ENCODE peak calls at places on chromosomes 3 and 15, in ten cellular contexts. Q, T, D, W, N, J, X, F, K and S are unnamed samples.

GRCh38 chr15:62901916-62902554 is 140.5 kb upstream of the TPM1 start:
- DNase-seq in F (no peak), X (peak), N (no peak), Q (no peak), J (no peak), K (no peak), W (no peak), T (no peak), D (no peak), S (no peak)

GRCh38 chr3:61110576-61110975 is 140.7 kb downstream of the FHIT start:
- DNase-seq in T (no peak), J (peak), X (no peak), W (no peak), K (no peak), Q (peak), N (no peak), F (no peak), D (peak), S (peak)

GRCh38 chr3:10883478-10884234 is 67.6 kb downstream of the SLC6A11 start:
- DNase-seq in F (peak), D (peak), K (peak), W (no peak), X (no peak), T (no peak), J (peak), N (no peak), Q (no peak), S (peak)

GRCh38 chr3:120855665-120856437 is 52.2 kb upstream of the STXBP5L start:
- DNase-seq in Q (no peak), F (peak), W (no peak), D (no peak), T (no peak), K (peak), X (no peak), J (no peak), N (no peak), S (no peak)

GRCh38 chr3:29852767-29853166 is 571.9 kb downstream of the RBMS3 start:
- DNase-seq in N (no peak), F (no peak), D (no peak), X (no peak), T (no peak), J (no peak), Q (no peak), K (no peak), W (no peak), S (no peak)

GRCh38 chr3:139718415-139718814 is 40.6 kb upstream of the NMNAT3 start:
- DNase-seq in F (peak), W (no peak), D (no peak), T (no peak), J (no peak), N (peak), Q (no peak), X (peak), K (peak), S (no peak)

GRCh38 chr3:130395916-130396315 is 50.4 kb downstream of the COL6A5 start:
- DNase-seq in N (no peak), J (no peak), W (no peak), X (peak), T (no peak), D (no peak), K (peak), Q (no peak), F (peak), S (no peak)

GRCh38 chr3:64167868-64168267 is 57.4 kb downstream of the PRICKLE2 start:
- DNase-seq in K (no peak), Q (no peak), W (no peak), T (no peak), F (no peak), N (no peak), J (no peak), D (no peak), X (no peak), S (no peak)

GRCh38 chr3:157001561-157001960 is 158.4 kb downstream of the CCNL1 start:
- DNase-seq in K (no peak), F (no peak), W (no peak), J (no peak), Q (no peak), N (no peak), D (no peak), T (no peak), X (no peak), S (no peak)

GRCh38 chr3:48686538-48687219 is 964 bp upstream of the NCKIPSD start:
- DNase-seq in F (no peak), W (no peak), X (no peak), N (no peak), J (no peak), Q (no peak), K (no peak), D (no peak), T (no peak), S (no peak)

GRCh38 chr3:158748237-158748828 is 16.1 kb upstream of the RARRES1 start:
- DNase-seq in D (no peak), T (peak), Q (no peak), J (no peak), X (peak), K (peak), F (no peak), W (no peak), N (peak), S (no peak)

GRCh38 chr3:162168715-162169114 is 672.1 kb downstream of the OTOL1 start:
- DNase-seq in T (no peak), X (no peak), F (no peak), D (no peak), W (no peak), K (no peak), Q (no peak), J (no peak), N (no peak), S (no peak)

GRCh38 chr3:25728101-25728500 is 55.1 kb downstream of the NGLY1 start:
- DNase-seq in X (peak), D (no peak), Q (no peak), J (no peak), N (no peak), K (no peak), W (no peak), F (no peak), T (no peak), S (no peak)

DNA sequence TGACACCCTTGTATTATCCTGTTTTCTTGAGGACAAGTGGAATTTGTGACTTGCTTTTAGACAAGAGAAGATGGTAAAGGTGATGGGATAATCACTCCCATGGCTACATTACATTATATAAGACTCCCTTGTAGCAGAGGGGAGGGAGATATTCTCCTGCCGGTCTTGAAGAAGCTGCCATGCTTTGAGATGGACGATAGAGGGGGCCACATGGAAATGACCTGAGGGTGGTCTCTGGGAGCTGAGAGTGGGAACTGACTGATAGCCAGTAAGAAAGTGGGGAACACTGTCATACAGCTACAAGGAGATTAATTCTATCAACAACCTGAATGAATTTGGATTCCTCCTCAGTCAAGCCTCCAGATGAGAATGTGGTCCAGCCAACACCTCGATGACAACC is 540.1 kb downstream of the NTRK3 start:
- DNase-seq in T (no peak), K (no peak), W (no peak), J (no peak), N (no peak), Q (no peak), F (peak), D (no peak), X (no peak), S (no peak)
- TF ChIP-seq CTCF in T (no peak), K (no peak), W (no peak), J (no peak), N (no peak), Q (no peak), F (peak), D (no peak), X (no peak), S (no peak)

DNA sequence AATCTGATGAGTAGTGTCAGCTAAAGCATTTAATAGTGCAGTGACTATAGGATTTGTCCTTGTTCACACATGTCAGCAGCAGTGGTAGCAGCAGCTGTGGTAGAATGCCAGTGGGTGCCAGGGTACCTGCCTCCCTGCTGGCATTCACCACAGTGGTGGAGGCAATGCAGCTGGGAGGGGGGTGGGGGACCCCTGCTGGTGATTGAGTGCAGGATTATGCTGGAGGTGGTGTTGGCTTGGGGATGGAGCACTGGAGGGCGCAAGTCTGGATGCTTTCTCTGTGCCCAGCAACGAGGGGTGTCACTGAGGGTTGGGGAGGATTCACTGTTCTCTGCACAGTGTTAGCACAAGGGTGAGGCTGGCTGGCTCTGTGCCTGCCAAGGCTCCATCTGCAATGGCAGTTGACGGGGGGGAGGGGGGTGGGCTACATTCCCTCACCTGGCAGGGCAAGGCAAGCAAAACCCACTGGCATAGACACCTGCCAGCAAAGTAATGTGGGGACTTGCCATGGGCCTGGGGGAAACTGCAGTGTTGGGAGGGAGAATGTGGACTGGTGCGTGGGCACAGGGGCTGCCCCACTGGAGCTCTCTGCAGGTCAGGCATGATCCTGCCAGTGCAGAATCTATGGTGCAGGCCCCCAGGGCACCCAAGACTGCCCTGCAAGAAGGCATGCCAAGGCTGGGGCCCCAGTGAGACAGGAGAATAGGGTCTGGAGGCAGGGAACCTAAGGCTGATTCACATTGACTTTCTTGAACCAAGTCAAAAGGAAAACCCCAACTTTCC is 64.3 kb downstream of the MINDY4B start:
- DNase-seq in X (no peak), J (no peak), T (no peak), N (no peak), Q (no peak), W (no peak), D (no peak), K (no peak), F (peak), S (no peak)
- TF ChIP-seq CTCF in X (no peak), J (peak), T (no peak), N (no peak), Q (no peak), W (no peak), D (peak), K (peak), F (peak), S (peak)

GRCh38 chr15:93974804-93975481 is 256.4 kb upstream of the MCTP2 start:
- DNase-seq in D (no peak), T (no peak), J (no peak), Q (no peak), F (peak), W (no peak), X (peak), N (no peak), K (peak), S (peak)
- TF ChIP-seq CTCF in D (no peak), T (peak), J (peak), Q (peak), F (peak), W (no peak), X (peak), N (peak), K (peak), S (peak)

GRCh38 chr3:56094170-56094569 is 374.1 kb downstream of the ERC2 start:
- DNase-seq in J (no peak), X (no peak), F (peak), Q (no peak), N (no peak), K (no peak), D (no peak), T (no peak), W (no peak), S (no peak)

GRCh38 chr3:56087460-56087859 is 380.8 kb downstream of the ERC2 start:
- DNase-seq in X (no peak), F (no peak), Q (no peak), D (no peak), W (no peak), N (no peak), T (no peak), J (no peak), K (no peak), S (no peak)

GRCh38 chr3:56086355-56086754 is 381.9 kb downstream of the ERC2 start:
- DNase-seq in F (no peak), T (no peak), J (no peak), X (peak), D (no peak), N (no peak), Q (no peak), K (peak), W (no peak), S (no peak)

DNA sequence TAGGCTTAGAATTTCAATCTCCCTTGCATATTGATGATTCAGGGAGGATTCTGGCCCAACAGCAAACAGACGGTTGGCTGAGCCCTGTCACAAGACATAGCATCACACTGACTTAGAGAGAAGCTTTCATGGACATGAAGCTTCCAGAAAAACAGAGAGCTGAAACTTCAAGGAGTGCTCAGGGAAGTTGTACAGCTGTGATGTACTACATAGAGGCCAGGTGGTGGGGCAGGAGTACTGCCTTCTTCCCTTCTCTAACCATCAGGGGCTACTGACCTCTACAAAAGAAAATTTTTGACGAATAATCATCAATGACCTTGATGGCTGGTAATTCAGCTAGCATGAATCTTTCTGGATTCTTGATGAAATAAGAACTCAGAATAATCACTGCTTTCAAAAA is 378.5 kb downstream of the ERC2 start:
- DNase-seq in N (no peak), J (no peak), K (no peak), W (no peak), X (no peak), Q (no peak), D (no peak), F (peak), T (no peak), S (no peak)
- TF ChIP-seq CTCF in N (no peak), J (no peak), K (no peak), W (no peak), X (no peak), Q (no peak), D (no peak), F (peak), T (no peak), S (no peak)

GRCh38 chr3:196518999-196519737 is 4.0 kb upstream of the SMCO1 start:
- DNase-seq in J (no peak), W (no peak), X (peak), N (peak), D (peak), Q (no peak), T (no peak), K (peak), F (peak), S (no peak)
- TF ChIP-seq CTCF in J (peak), W (peak), X (no peak), N (peak), D (peak), Q (peak), T (peak), K (peak), F (peak), S (peak)

DNA sequence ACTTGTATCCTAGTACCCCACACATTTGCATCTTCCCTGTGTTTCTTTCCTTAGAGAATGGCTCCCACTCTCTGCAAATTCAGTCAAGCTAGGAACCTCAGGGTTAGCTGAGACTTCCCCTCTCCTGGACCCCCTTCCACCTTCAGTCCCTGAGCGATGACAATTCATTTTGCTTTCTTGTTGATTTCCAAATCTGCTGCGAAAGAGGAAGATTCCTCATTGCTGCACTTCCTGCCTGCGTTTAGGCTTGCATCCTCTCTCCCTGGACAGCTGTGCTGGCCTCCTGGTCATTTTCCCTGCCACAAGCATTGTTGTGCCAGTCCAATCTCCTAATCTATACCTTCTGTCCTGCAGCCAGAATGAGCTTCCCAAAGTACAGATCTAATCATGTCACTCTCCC is 12.3 kb upstream of the DGKG start:
- DNase-seq in N (no peak), J (no peak), K (no peak), Q (no peak), W (no peak), D (no peak), F (no peak), T (no peak), X (no peak), S (no peak)
- TF ChIP-seq CTCF in N (no peak), J (no peak), K (no peak), Q (no peak), W (no peak), D (no peak), F (no peak), T (no peak), X (no peak), S (no peak)